ENCODE peak calls at places on chromosomes 12 and 14, in seven cellular contexts. U, Y, J, Q, P, N and C are unnamed samples.

GRCh38 chr12:131915774-131916173 is 13.3 kb upstream of the PUS1 start:
- DNase-seq in U (no peak), P (no peak), N (no peak), Q (no peak), J (no peak), Y (no peak), C (no peak)

GRCh38 chr12:124410354-124411175 is 115.7 kb downstream of the RFLNA start:
- DNase-seq in N (no peak), Q (no peak), J (no peak), U (peak; percentile 59), P (no peak), Y (peak; percentile 41), C (no peak)

GRCh38 chr12:89390802-89391673 is 38.7 kb upstream of the DUSP6 start:
- DNase-seq in Q (no peak), P (peak; percentile 95), Y (peak; percentile 90), N (no peak), U (no peak), J (no peak), C (no peak)

GRCh38 chr12:45273717-45274271 is 57.9 kb downstream of the ANO6 start:
- DNase-seq in N (no peak), P (peak; percentile 92), J (no peak), U (peak; percentile 91), Q (no peak), Y (peak; percentile 98), C (peak; percentile 85)

GRCh38 chr12:120851939-120852338 is 52.2 kb downstream of the SPPL3 start:
- DNase-seq in N (no peak), J (no peak), Q (no peak), U (no peak), Y (no peak), P (no peak), C (peak; percentile 30)

GRCh38 chr12:47990351-47991105 is 13.7 kb downstream of the COL2A1 start:
- DNase-seq in Q (no peak), J (no peak), Y (peak; percentile 35), N (no peak), P (no peak), U (no peak), C (no peak)

GRCh38 chr14:62117718-62118164 is 355.5 kb downstream of the SNAPC1 start:
- DNase-seq in Q (no peak), Y (peak; percentile 0), N (no peak), U (no peak), P (no peak), J (no peak), C (peak; percentile 5)

GRCh38 chr12:19799886-19800602 is 360.8 kb downstream of the AEBP2 start:
- DNase-seq in J (no peak), U (no peak), Y (no peak), Q (no peak), P (no peak), N (no peak), C (no peak)

GRCh38 chr12:58566599-58566998 is 353.7 kb downstream of the LRIG3 start:
- DNase-seq in Q (no peak), N (no peak), Y (peak; percentile 98), U (no peak), P (peak; percentile 73), J (no peak), C (no peak)

GRCh38 chr12:54040148-54040494 is 7.3 kb downstream of the HOXC5 start:
- DNase-seq in N (no peak), P (no peak), Q (no peak), Y (no peak), U (no peak), J (no peak), C (peak; percentile 28)

GRCh38 chr12:120763250-120763649 is 37.6 kb downstream of the ACADS start:
- DNase-seq in P (no peak), Q (no peak), U (no peak), Y (no peak), N (no peak), J (no peak), C (no peak)

GRCh38 chr14:75459099-75459741 is 31.4 kb downstream of the JDP2 start:
- DNase-seq in Y (no peak), N (no peak), J (no peak), P (no peak), Q (no peak), U (peak; percentile 56), C (no peak)

GRCh38 chr14:100219126-100219785 is 19.7 kb upstream of the YY1 start:
- DNase-seq in Y (peak; percentile 46), N (no peak), J (no peak), P (no peak), Q (no peak), U (no peak), C (no peak)

GRCh38 chr14:88630565-88630964 is 67.7 kb downstream of the ZC3H14 start:
- DNase-seq in Q (no peak), J (no peak), N (no peak), Y (peak; percentile 77), U (no peak), P (peak; percentile 68), C (peak; percentile 53)

GRCh38 chr14:92724516-92725340 is 23.7 kb downstream of the LGMN start:
- DNase-seq in Q (no peak), J (no peak), P (no peak), N (no peak), U (peak; percentile 41), Y (no peak), C (peak; percentile 95)

GRCh38 chr12:27500546-27500945 is 23.5 kb upstream of the PPFIBP1 start:
- DNase-seq in P (no peak), N (no peak), U (no peak), Y (no peak), Q (no peak), J (no peak), C (no peak)

GRCh38 chr12:82800185-82800584 is 113.5 kb downstream of the TMTC2 start:
- DNase-seq in Y (no peak), J (no peak), U (no peak), P (no peak), Q (no peak), N (no peak), C (peak; percentile 8)

GRCh38 chr12:118055865-118056773 is 4.9 kb downstream of the WSB2 start:
- DNase-seq in U (no peak), N (no peak), Q (no peak), Y (peak; percentile 36), J (no peak), P (no peak), C (no peak)

GRCh38 chr14:64762044-64763034 is 58.1 kb downstream of the PLEKHG3 start:
- DNase-seq in U (no peak), P (peak; percentile 91), Y (peak; percentile 96), J (no peak), N (no peak), Q (no peak), C (no peak)

DNA sequence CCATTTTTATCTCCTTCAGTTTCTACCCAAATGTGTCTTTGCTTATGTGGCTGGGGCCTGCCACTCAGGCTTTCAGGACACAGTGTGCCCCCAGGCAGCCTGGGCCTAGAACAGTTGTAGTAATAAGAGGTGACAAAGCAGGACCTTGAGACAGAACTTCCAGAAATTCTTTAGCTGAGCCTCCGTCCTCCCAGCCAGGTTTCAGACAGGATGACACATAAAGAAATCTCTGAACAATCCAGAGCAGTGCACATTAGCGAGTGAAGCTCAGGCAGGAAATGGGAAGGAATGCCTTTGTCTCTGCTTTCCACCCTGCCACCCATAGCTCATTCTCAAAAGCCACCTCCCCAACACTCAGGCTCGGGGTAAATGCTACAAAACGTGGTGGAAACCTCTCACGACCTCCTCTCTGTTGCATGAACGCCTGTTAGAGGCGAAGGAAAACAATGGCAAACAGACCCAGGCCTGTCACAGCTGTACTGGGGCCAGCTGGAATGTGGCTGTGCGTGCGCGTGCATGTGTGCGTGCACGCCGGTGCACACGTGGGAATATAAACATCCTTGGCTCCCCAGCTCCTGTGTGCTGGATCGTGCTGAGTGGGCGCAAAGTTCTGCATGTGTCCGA is 286.7 kb downstream of the ZFP36L1 start:
- DNase-seq in U (peak; percentile 44), J (no peak), Q (no peak), Y (peak; percentile 73), N (no peak), P (peak; percentile 56), C (peak; percentile 91)
- H3K23ac ChIP-seq in U (no peak overlapping the region), J (no peak overlapping the region), Q (no peak overlapping the region), Y (peak overlapping the region; percentile 95), N (no peak overlapping the region), P (no peak overlapping the region), C (no peak overlapping the region)

GRCh38 chr12:104638760-104639319 is 182.1 kb downstream of the CHST11 start:
- DNase-seq in U (no peak), P (no peak), N (no peak), J (no peak), Q (no peak), Y (no peak), C (no peak)
- H3K23ac ChIP-seq in U (no peak overlapping the region), P (no peak overlapping the region), N (no peak overlapping the region), J (no peak overlapping the region), Q (no peak overlapping the region), Y (no peak overlapping the region), C (no peak overlapping the region)

GRCh38 chr12:10021342-10021741 is 9.1 kb upstream of the CLEC9A start:
- DNase-seq in N (no peak), U (no peak), P (no peak), Y (no peak), J (no peak), Q (no peak), C (no peak)
- H3K23ac ChIP-seq in N (no peak overlapping the region), U (no peak overlapping the region), P (no peak overlapping the region), Y (no peak overlapping the region), J (no peak overlapping the region), Q (no peak overlapping the region), C (no peak overlapping the region)

GRCh38 chr14:24430143-24430681 is 458 bp downstream of the KHNYN start:
- DNase-seq in N (peak; percentile 82), Q (peak; percentile 79), Y (peak; percentile 66), U (peak; percentile 79), P (peak; percentile 86), J (peak; percentile 42), C (peak; percentile 54)

GRCh38 chr14:24429395-24430142 is at the start of the genes CBLN3 and KHNYN:
- DNase-seq in Y (peak; percentile 92), N (peak; percentile 87), P (peak; percentile 96), J (peak; percentile 72), Q (peak; percentile 89), U (peak; percentile 92), C (peak; percentile 76)

GRCh38 chr14:24431569-24432258 is 2.0 kb downstream of the KHNYN start:
- DNase-seq in U (peak; percentile 97), P (peak; percentile 95), N (peak; percentile 96), Q (peak; percentile 97), Y (peak; percentile 91), J (peak; percentile 88), C (peak; percentile 93)

GRCh38 chr14:24432259-24433131 is 2.7 kb downstream of the KHNYN start:
- DNase-seq in Q (no peak), Y (peak; percentile 26), U (no peak), N (no peak), P (no peak), J (no peak), C (no peak)

DNA sequence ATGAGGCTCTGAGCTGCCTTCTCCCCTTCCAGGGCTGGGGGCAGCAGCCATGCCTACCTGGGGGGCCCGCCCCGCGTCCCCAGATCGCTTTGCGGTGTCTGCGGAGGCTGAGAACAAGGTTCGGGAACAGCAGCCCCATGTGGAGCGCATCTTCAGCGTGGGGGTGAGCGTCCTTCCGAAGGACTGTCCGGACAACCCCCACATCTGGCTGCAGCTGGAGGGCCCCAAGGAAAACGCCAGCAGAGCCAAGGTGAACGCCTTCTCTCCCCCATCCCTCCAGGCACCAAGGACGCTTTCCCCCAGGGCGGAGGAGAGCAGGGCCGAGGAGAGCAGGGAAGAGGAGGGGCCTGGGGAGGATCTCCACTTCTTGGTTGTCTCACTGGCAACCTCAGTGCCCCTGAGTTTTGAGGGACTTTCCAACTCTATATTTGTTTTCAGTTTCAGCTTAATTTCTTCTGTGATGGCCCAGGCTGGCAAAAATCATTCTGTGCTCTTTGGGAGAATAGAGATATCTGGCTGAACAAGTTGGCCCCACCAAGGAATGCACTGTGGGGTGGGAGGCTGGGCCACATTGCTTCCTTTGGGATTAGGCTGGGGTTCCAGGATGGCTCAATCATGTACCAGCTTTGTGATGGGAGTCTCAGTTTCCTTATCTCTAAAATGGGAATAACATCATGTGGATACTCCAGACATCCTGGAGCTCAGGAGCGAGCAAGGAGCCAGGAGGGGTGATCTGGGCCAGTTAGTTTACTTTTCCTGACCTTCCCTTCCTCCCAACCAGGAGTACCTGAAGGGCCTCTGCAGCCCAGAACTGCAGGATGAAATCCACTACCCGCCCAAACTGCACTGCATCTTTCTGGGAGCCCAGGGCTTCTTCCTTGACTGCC is 1.2 kb downstream of the KHNYN start:
- DNase-seq in P (peak; percentile 85), N (no peak), U (peak; percentile 46), Y (peak; percentile 59), Q (no peak), J (no peak), C (peak; percentile 61)
- H3K23ac ChIP-seq in P (peak overlapping the region; percentile 90), N (no peak overlapping the region), U (no peak overlapping the region), Y (peak overlapping the region; percentile 90), Q (no peak overlapping the region), J (peak overlapping the region; percentile 38), C (no peak overlapping the region)